ENCODE peak calls at places on chromosome 2, in four cellular contexts. D is esophagus muscularis mucosa, H is ovary, M is HL-60. Y is an unnamed sample.

GRCh38 chr2:217707116-217707742 is 295.6 kb downstream of the TNS1 start:
- DNase-seq in D (no peak), M (no peak), H (peak; percentile 55), Y (no peak)

GRCh38 chr2:32553829-32554432 is 73.9 kb upstream of the TTC27 start:
- DNase-seq in H (no peak), M (peak; percentile 48), D (no peak), Y (no peak)

GRCh38 chr2:119197529-119198266 is 25.9 kb upstream of the STEAP3 start:
- DNase-seq in M (no peak), H (peak; percentile 33), D (no peak), Y (no peak)

GRCh38 chr2:219352448-219353023 is 20.0 kb upstream of the RESP18 start:
- DNase-seq in D (no peak), M (peak; percentile 59), H (no peak), Y (peak; percentile 57)

GRCh38 chr2:74107071-74107470 is 40.6 kb downstream of the BOLA3 start:
- DNase-seq in H (no peak), D (no peak), M (no peak), Y (no peak)

GRCh38 chr2:219784178-219784577 is 156.7 kb downstream of the SLC4A3 start:
- DNase-seq in M (no peak), H (no peak), D (no peak), Y (no peak)

GRCh38 chr2:196482119-196483065 is 157.1 kb upstream of the CCDC150 start:
- DNase-seq in D (no peak), M (no peak), H (no peak), Y (no peak)

GRCh38 chr2:239118675-239119211 is 270.9 kb downstream of the TWIST2 start:
- DNase-seq in D (no peak), M (no peak), H (no peak), Y (no peak)

GRCh38 chr2:174246944-174247381 is 1.4 kb downstream of the OLA1 start:
- DNase-seq in D (no peak), M (no peak), H (no peak), Y (no peak)

GRCh38 chr2:20534913-20535801 is 88.3 kb downstream of the RHOB start:
- DNase-seq in H (no peak), D (no peak), M (no peak), Y (no peak)

GRCh38 chr2:10119601-10120157 is 2.9 kb upstream of the RRM2 start:
- DNase-seq in D (no peak), H (no peak), M (no peak), Y (no peak)
- H3K27ac ChIP-seq in D (peak overlapping the region; percentile 81), H (no peak overlapping the region), M (peak overlapping the region; percentile 98), Y (peak overlapping the region; percentile 81)

DNA sequence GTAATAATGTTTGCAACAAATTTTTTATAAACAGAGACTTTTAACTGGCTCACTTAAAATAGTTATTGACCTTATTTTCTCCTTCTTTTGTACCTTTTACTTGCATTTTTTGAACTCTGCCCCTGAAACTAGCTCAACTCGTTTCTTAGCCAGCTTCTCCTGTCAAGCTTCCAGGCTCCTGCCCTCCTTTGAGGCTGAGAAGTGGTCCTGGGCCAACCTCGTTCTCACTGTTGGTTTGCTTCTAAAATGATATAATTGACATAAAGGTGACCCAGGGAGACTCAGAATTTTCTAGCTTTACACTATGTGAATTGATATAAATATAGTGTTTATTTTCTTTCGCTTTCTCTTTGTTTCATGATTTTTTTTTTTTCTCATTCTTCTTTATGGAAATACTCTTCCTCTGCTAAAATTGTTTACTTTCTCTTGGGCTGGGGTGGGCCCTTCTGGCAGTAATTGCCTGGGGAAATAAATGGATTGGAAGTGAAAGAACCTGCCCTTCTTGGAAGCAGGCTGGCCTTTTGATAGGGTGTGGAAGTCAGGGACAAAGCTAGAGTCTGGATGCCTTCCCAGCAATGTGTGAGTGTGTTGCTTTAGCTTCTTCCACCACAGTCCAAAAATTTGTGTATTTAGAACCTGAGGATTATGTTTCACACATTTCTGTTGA is 30.7 kb downstream of the GPD2 start:
- DNase-seq in M (no peak), D (no peak), H (peak; percentile 68), Y (peak; percentile 34)
- H3K27ac ChIP-seq in M (peak overlapping the region; percentile 86), D (peak overlapping the region; percentile 58), H (no peak overlapping the region), Y (no peak overlapping the region)

GRCh38 chr2:101817488-101817887 is 120.0 kb downstream of the MAP4K4 start:
- DNase-seq in D (no peak), M (no peak), H (no peak), Y (no peak)

GRCh38 chr2:101814752-101815151 is 117.2 kb downstream of the MAP4K4 start:
- DNase-seq in H (no peak), M (no peak), D (no peak), Y (no peak)

GRCh38 chr2:101815739-101816391 is 118.4 kb downstream of the MAP4K4 start:
- DNase-seq in H (peak; percentile 46), M (no peak), D (no peak), Y (no peak)

GRCh38 chr2:101815154-101815553 is 117.6 kb downstream of the MAP4K4 start:
- DNase-seq in M (no peak), H (no peak), D (no peak), Y (no peak)

GRCh38 chr2:101816598-101816997 is 119.1 kb downstream of the MAP4K4 start:
- DNase-seq in H (no peak), D (no peak), M (no peak), Y (no peak)
- H3K27ac ChIP-seq in H (no peak overlapping the region), D (peak overlapping the region; percentile 34), M (no peak overlapping the region), Y (no peak overlapping the region)

DNA sequence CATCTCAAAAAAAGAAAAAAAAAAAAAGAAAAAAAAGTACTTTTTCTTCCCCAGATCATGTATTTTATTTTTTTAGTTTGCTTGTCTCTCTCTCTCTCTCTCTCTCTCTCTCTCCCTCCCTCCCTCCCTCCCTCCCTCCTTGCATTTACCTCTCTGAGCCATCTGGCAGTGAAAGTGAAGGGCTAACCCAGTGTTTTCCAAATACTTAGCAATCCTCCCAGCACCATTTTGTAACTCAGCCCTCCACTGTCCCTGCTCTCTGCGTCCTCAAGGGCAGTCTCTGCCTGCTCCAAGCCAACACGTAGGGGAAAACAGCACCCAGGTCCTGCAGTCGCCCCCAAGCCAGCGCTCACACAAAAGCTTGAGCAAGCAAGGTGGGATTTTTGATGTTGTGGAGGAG is 19.6 kb upstream of the TEX44 start:
- DNase-seq in D (no peak), H (no peak), M (no peak), Y (no peak)
- H3K27ac ChIP-seq in D (no peak overlapping the region), H (no peak overlapping the region), M (no peak overlapping the region), Y (no peak overlapping the region)

DNA sequence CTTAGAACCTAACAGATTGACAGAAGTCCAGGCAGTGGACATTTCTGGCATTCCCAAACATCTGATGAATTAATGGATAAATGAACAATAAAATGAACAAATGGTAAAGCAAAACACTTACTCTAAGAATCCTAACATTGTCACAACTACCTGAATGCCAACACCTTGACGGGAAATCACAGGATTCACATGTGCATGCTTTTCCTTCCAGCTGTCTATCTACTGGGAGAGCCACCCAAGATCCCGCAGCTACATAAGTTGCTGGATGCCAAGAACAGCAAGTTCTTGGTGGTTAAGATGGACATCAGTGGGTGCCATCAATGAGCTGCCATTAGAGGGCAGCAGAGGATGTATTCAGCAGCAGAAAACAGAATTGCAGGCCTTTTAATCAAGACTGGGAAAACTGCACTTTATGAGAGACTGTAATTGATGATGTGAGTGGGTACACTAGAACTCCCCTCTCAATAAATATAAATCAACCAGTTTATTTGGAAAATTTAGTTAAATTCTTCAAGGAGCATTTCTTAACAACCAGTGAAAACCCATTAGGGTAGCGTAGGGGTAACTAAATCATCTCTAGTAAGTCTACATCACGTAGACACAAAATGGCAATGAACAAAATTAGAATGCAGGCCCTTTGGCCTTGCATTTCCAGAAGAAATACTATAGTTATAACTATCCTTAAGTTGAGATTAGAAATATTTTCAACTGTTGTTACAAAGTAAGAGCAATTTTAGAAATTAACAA is 45.6 kb downstream of the SESTD1 start:
- DNase-seq in M (peak; percentile 49), H (peak; percentile 36), D (no peak), Y (peak; percentile 67)
- H3K27ac ChIP-seq in M (no peak overlapping the region), H (no peak overlapping the region), D (no peak overlapping the region), Y (no peak overlapping the region)